ENCODE peak calls at places on chromosome 16, in six cellular contexts. One of them, this sample, is unnamed.

GRCh38 chr16:85641776-85642176 is 28.7 kb downstream of the GSE1 start:
- DNase-seq in IMR-90: no peak
- DNase-seq in H9: no peak
- DNase-seq in H1: no peak
- DNase-seq in neuronal stem cell: no peak
- DNase-seq in trophoblast cell: no peak
- DNase-seq in this sample: no peak

GRCh38 chr16:82160226-82160625 is 9.8 kb downstream of the MPHOSPH6 start:
- DNase-seq in IMR-90: no peak
- DNase-seq in H9: no peak
- DNase-seq in H1: no peak
- DNase-seq in neuronal stem cell: no peak
- DNase-seq in trophoblast cell: peak; percentile 34
- DNase-seq in this sample: no peak

GRCh38 chr16:85731179-85731578 is 19.7 kb downstream of the C16orf74 start:
- DNase-seq in IMR-90: no peak
- DNase-seq in H9: no peak
- DNase-seq in H1: no peak
- DNase-seq in neuronal stem cell: no peak
- DNase-seq in trophoblast cell: no peak
- DNase-seq in this sample: no peak

GRCh38 chr16:78761427-78761826 is 662.0 kb downstream of the WWOX start:
- DNase-seq in IMR-90: no peak
- DNase-seq in H9: no peak
- DNase-seq in H1: no peak
- DNase-seq in neuronal stem cell: peak; percentile 35
- DNase-seq in trophoblast cell: no peak
- DNase-seq in this sample: no peak

GRCh38 chr16:28587386-28587785 is 9.5 kb downstream of the SULT1A2 start:
- DNase-seq in IMR-90: no peak
- DNase-seq in H9: no peak
- DNase-seq in H1: no peak
- DNase-seq in neuronal stem cell: no peak
- DNase-seq in trophoblast cell: peak; percentile 76
- DNase-seq in this sample: no peak

GRCh38 chr16:2364638-2365210 is 24.2 kb upstream of the ABCA3 start:
- DNase-seq in IMR-90: no peak
- DNase-seq in H9: no peak
- DNase-seq in H1: no peak
- DNase-seq in neuronal stem cell: no peak
- DNase-seq in trophoblast cell: peak; percentile 57
- DNase-seq in this sample: no peak

GRCh38 chr16:79598341-79599181 is 2.0 kb downstream of the MAF start:
- DNase-seq in IMR-90: no peak
- DNase-seq in H9: peak; percentile 76
- DNase-seq in H1: peak; percentile 46
- DNase-seq in neuronal stem cell: peak; percentile 72
- DNase-seq in trophoblast cell: peak; percentile 25
- DNase-seq in this sample: peak; percentile 76

GRCh38 chr16:72763927-72764628 is 283.9 kb downstream of the ZFHX3 start:
- DNase-seq in IMR-90: no peak
- DNase-seq in H9: no peak
- DNase-seq in H1: no peak
- DNase-seq in neuronal stem cell: no peak
- DNase-seq in trophoblast cell: no peak
- DNase-seq in this sample: no peak

GRCh38 chr16:81210807-81211206 is 27.7 kb upstream of the BCO1 start:
- DNase-seq in IMR-90: no peak
- DNase-seq in H9: no peak
- DNase-seq in H1: no peak
- DNase-seq in neuronal stem cell: no peak
- DNase-seq in trophoblast cell: no peak
- DNase-seq in this sample: no peak

GRCh38 chr16:8863594-8864424 is 5.0 kb downstream of the CARHSP1 start:
- DNase-seq in IMR-90: no peak
- DNase-seq in H9: peak; percentile 69
- DNase-seq in H1: no peak
- DNase-seq in neuronal stem cell: no peak
- DNase-seq in trophoblast cell: no peak
- DNase-seq in this sample: peak; percentile 50

GRCh38 chr16:81238296-81239011 is at the start of gene BCO1:
- DNase-seq in IMR-90: peak; percentile 66
- DNase-seq in H9: peak; percentile 39
- DNase-seq in H1: no peak
- DNase-seq in neuronal stem cell: peak; percentile 71
- DNase-seq in trophoblast cell: no peak
- DNase-seq in this sample: peak; percentile 82

GRCh38 chr16:17963185-17963836 is 373.2 kb downstream of the NPIPA8 start:
- DNase-seq in IMR-90: no peak
- DNase-seq in H9: no peak
- DNase-seq in H1: no peak
- DNase-seq in neuronal stem cell: no peak
- DNase-seq in trophoblast cell: no peak
- DNase-seq in this sample: no peak

GRCh38 chr16:30947533-30948086 is 1.3 kb upstream of the ORAI3 start:
- DNase-seq in IMR-90: no peak
- DNase-seq in H9: peak; percentile 55
- DNase-seq in H1: no peak
- DNase-seq in neuronal stem cell: no peak
- DNase-seq in trophoblast cell: no peak
- DNase-seq in this sample: no peak

GRCh38 chr16:1870365-1871082 is 1.4 kb downstream of the MEIOB start:
- DNase-seq in IMR-90: peak; percentile 79
- DNase-seq in H9: no peak
- DNase-seq in H1: no peak
- DNase-seq in neuronal stem cell: no peak
- DNase-seq in trophoblast cell: peak; percentile 91
- DNase-seq in this sample: peak; percentile 75

GRCh38 chr16:67184453-67185002 is 765 bp upstream of the MATCAP1 start:
- DNase-seq in IMR-90: no peak
- DNase-seq in H9: no peak
- DNase-seq in H1: no peak
- DNase-seq in neuronal stem cell: no peak
- DNase-seq in trophoblast cell: no peak
- DNase-seq in this sample: no peak

GRCh38 chr16:67182288-67182687 is 1.5 kb downstream of the MATCAP1 start:
- DNase-seq in IMR-90: peak; percentile 23
- DNase-seq in H9: no peak
- DNase-seq in H1: no peak
- DNase-seq in neuronal stem cell: no peak
- DNase-seq in trophoblast cell: no peak
- DNase-seq in this sample: peak; percentile 44

GRCh38 chr16:67181346-67181745 is 2.4 kb downstream of the MATCAP1 start:
- DNase-seq in IMR-90: peak; percentile 92
- DNase-seq in H9: no peak
- DNase-seq in H1: no peak
- DNase-seq in neuronal stem cell: no peak
- DNase-seq in trophoblast cell: no peak
- DNase-seq in this sample: peak; percentile 85

GRCh38 chr16:67183627-67184452 is at the start of gene MATCAP1:
- DNase-seq in IMR-90: peak; percentile 97
- DNase-seq in H9: peak; percentile 97
- DNase-seq in H1: peak; percentile 87
- DNase-seq in neuronal stem cell: peak; percentile 96
- DNase-seq in trophoblast cell: peak; percentile 98
- DNase-seq in this sample: peak; percentile 99

GRCh38 chr16:67183284-67183626 is 508 bp downstream of the MATCAP1 start:
- DNase-seq in IMR-90: no peak
- DNase-seq in H9: no peak
- DNase-seq in H1: no peak
- DNase-seq in neuronal stem cell: no peak
- DNase-seq in trophoblast cell: no peak
- DNase-seq in this sample: no peak
- H3K14ac ChIP-seq in IMR-90: peak overlapping the region; percentile 88
- H3K14ac ChIP-seq in H9: no peak overlapping the region
- H3K14ac ChIP-seq in H1: no peak overlapping the region
- H3K14ac ChIP-seq in neuronal stem cell: no peak overlapping the region
- H3K14ac ChIP-seq in trophoblast cell: no peak overlapping the region
- H3K14ac ChIP-seq in this sample: no peak overlapping the region

DNA sequence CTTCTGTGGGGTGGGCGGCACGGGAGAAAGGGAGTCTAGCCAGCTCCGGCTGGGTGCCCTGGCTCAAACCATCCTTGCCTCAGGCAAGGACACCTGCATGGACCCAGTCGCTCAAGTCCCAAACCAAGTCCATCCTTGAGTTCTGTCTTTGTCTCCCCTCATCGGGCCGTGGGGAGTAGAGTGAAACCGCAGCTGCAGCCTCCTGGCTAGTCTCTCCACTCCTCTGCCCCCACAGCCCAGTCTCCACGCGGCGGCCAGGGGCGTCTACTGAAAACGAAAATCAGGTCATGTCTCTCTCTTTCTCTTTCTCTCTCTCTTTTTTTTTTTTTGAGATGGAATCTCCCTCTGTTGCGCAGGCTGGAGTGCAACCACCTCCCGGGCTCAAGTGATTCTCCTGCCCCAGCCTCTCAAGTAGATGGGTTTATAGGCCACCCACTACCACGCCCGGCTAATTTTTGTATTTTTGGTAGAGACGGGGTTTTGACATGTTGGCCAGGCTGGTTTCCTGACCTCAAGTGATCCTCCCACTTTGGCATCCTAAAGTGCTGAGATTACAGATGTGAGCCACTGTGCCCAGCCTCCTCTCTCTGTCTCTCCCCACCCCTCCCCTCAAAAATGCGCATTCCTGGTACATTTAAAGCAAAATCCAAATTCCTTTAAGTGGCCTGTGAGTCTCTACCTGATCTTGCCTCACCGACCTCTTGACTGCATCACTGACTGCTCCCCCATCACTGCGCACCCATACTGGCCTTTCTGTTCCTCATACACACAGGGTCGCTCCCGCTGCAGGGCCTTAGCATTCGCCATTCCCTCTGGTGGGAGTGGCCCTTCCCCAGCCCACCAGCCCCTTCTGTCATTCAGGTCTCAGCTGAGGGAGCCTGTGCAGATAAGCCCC is 17.7 kb upstream of the RMI2 start:
- DNase-seq in IMR-90: no peak
- DNase-seq in H9: peak; percentile 52
- DNase-seq in H1: no peak
- DNase-seq in neuronal stem cell: no peak
- DNase-seq in trophoblast cell: no peak
- DNase-seq in this sample: no peak
- H2BK120ac ChIP-seq in IMR-90: peak overlapping the region; percentile 98
- H2BK120ac ChIP-seq in H9: peak overlapping the region; percentile 53
- H2BK120ac ChIP-seq in H1: peak overlapping the region; percentile 39
- H2BK120ac ChIP-seq in neuronal stem cell: peak overlapping the region; percentile 35
- H2BK120ac ChIP-seq in trophoblast cell: peak overlapping the region; percentile 86
- H2BK120ac ChIP-seq in this sample: no peak overlapping the region

GRCh38 chr16:4744758-4745569 is 10.6 kb downstream of the DNAAF8 start:
- DNase-seq in IMR-90: no peak
- DNase-seq in H9: no peak
- DNase-seq in H1: no peak
- DNase-seq in neuronal stem cell: no peak
- DNase-seq in trophoblast cell: no peak
- DNase-seq in this sample: no peak

GRCh38 chr16:4746991-4747574 is 12.7 kb downstream of the DNAAF8 start:
- DNase-seq in IMR-90: no peak
- DNase-seq in H9: no peak
- DNase-seq in H1: no peak
- DNase-seq in neuronal stem cell: no peak
- DNase-seq in trophoblast cell: no peak
- DNase-seq in this sample: no peak

GRCh38 chr16:4747906-4748681 is 13.8 kb downstream of the DNAAF8 start:
- DNase-seq in IMR-90: no peak
- DNase-seq in H9: no peak
- DNase-seq in H1: no peak
- DNase-seq in neuronal stem cell: no peak
- DNase-seq in trophoblast cell: no peak
- DNase-seq in this sample: no peak

GRCh38 chr16:4748682-4749411 is 14.5 kb downstream of the DNAAF8 start:
- DNase-seq in IMR-90: no peak
- DNase-seq in H9: no peak
- DNase-seq in H1: no peak
- DNase-seq in neuronal stem cell: no peak
- DNase-seq in trophoblast cell: no peak
- DNase-seq in this sample: no peak

GRCh38 chr16:4746215-4746614 is 11.9 kb downstream of the DNAAF8 start:
- DNase-seq in IMR-90: no peak
- DNase-seq in H9: no peak
- DNase-seq in H1: no peak
- DNase-seq in neuronal stem cell: no peak
- DNase-seq in trophoblast cell: no peak
- DNase-seq in this sample: no peak
- H3K14ac ChIP-seq in IMR-90: no peak overlapping the region
- H3K14ac ChIP-seq in H9: no peak overlapping the region
- H3K14ac ChIP-seq in H1: no peak overlapping the region
- H3K14ac ChIP-seq in neuronal stem cell: no peak overlapping the region
- H3K14ac ChIP-seq in trophoblast cell: no peak overlapping the region
- H3K14ac ChIP-seq in this sample: no peak overlapping the region

GRCh38 chr16:4327386-4327781 is 11.5 kb downstream of the GLIS2 start:
- DNase-seq in IMR-90: no peak
- DNase-seq in H9: no peak
- DNase-seq in H1: no peak
- DNase-seq in neuronal stem cell: no peak
- DNase-seq in trophoblast cell: no peak
- DNase-seq in this sample: no peak
- H2BK120ac ChIP-seq in IMR-90: no peak overlapping the region
- H2BK120ac ChIP-seq in H9: no peak overlapping the region
- H2BK120ac ChIP-seq in H1: no peak overlapping the region
- H2BK120ac ChIP-seq in neuronal stem cell: no peak overlapping the region
- H2BK120ac ChIP-seq in trophoblast cell: peak overlapping the region; percentile 2
- H2BK120ac ChIP-seq in this sample: peak overlapping the region; percentile 89

GRCh38 chr16:54204756-54205155 is 81.8 kb downstream of the IRX3 start:
- DNase-seq in IMR-90: no peak
- DNase-seq in H9: no peak
- DNase-seq in H1: no peak
- DNase-seq in neuronal stem cell: no peak
- DNase-seq in trophoblast cell: no peak
- DNase-seq in this sample: no peak

GRCh38 chr16:54203851-54204505 is 82.6 kb downstream of the IRX3 start:
- DNase-seq in IMR-90: no peak
- DNase-seq in H9: no peak
- DNase-seq in H1: no peak
- DNase-seq in neuronal stem cell: no peak
- DNase-seq in trophoblast cell: no peak
- DNase-seq in this sample: no peak

GRCh38 chr16:54208262-54208661 is 78.3 kb downstream of the IRX3 start:
- DNase-seq in IMR-90: no peak
- DNase-seq in H9: no peak
- DNase-seq in H1: no peak
- DNase-seq in neuronal stem cell: no peak
- DNase-seq in trophoblast cell: no peak
- DNase-seq in this sample: no peak

GRCh38 chr16:54210437-54211081 is 76.0 kb downstream of the IRX3 start:
- DNase-seq in IMR-90: no peak
- DNase-seq in H9: no peak
- DNase-seq in H1: no peak
- DNase-seq in neuronal stem cell: no peak
- DNase-seq in trophoblast cell: no peak
- DNase-seq in this sample: no peak

GRCh38 chr16:54207837-54208236 is 78.8 kb downstream of the IRX3 start:
- DNase-seq in IMR-90: no peak
- DNase-seq in H9: no peak
- DNase-seq in H1: no peak
- DNase-seq in neuronal stem cell: no peak
- DNase-seq in trophoblast cell: no peak
- DNase-seq in this sample: no peak
- H3K14ac ChIP-seq in IMR-90: no peak overlapping the region
- H3K14ac ChIP-seq in H9: no peak overlapping the region
- H3K14ac ChIP-seq in H1: no peak overlapping the region
- H3K14ac ChIP-seq in neuronal stem cell: no peak overlapping the region
- H3K14ac ChIP-seq in trophoblast cell: no peak overlapping the region
- H3K14ac ChIP-seq in this sample: no peak overlapping the region

GRCh38 chr16:22204091-22204655 is 1.9 kb upstream of the EEF2K start:
- DNase-seq in IMR-90: no peak
- DNase-seq in H9: no peak
- DNase-seq in H1: no peak
- DNase-seq in neuronal stem cell: no peak
- DNase-seq in trophoblast cell: no peak
- DNase-seq in this sample: no peak
- H2BK120ac ChIP-seq in IMR-90: no peak overlapping the region
- H2BK120ac ChIP-seq in H9: no peak overlapping the region
- H2BK120ac ChIP-seq in H1: no peak overlapping the region
- H2BK120ac ChIP-seq in neuronal stem cell: no peak overlapping the region
- H2BK120ac ChIP-seq in trophoblast cell: no peak overlapping the region
- H2BK120ac ChIP-seq in this sample: no peak overlapping the region